ENCODE peak calls at places on chromosome 2, in eight cellular contexts. One of them, this sample, is unnamed.

GRCh38 chr2:157480182-157480961 is 36.5 kb upstream of the CYTIP start:
- DNase-seq in activated T-cell treated with anti-CD3 and anti-CD28 coated beads, Interleukin-2, amount 50 U/mL, for 72 hours: peak; percentile 79
- DNase-seq in heart left ventricle: peak; percentile 56
- DNase-seq in sciatic nerve: peak; percentile 60
- DNase-seq in endothelial cell: no peak
- DNase-seq in astrocyte of the spinal cord: no peak
- DNase-seq in NCI-H1092 treated with DMSO at 0.1 percent for 48 hours: no peak
- DNase-seq in left cardiac atrium: peak; percentile 83
- DNase-seq in this sample: no peak

GRCh38 chr2:23940976-23941605 is 828 bp downstream of the UBXN2A start:
- DNase-seq in heart left ventricle: no peak
- DNase-seq in left cardiac atrium: no peak
- DNase-seq in endothelial cell: no peak
- DNase-seq in sciatic nerve: no peak
- DNase-seq in astrocyte of the spinal cord: peak; percentile 36
- DNase-seq in NCI-H1092 treated with DMSO at 0.1 percent for 48 hours: peak; percentile 9
- DNase-seq in activated T-cell treated with anti-CD3 and anti-CD28 coated beads, Interleukin-2, amount 50 U/mL, for 72 hours: no peak
- DNase-seq in this sample: no peak

GRCh38 chr2:158618859-158619490 is 162.2 kb downstream of the PKP4 start:
- DNase-seq in endothelial cell: no peak
- DNase-seq in astrocyte of the spinal cord: peak; percentile 11
- DNase-seq in sciatic nerve: no peak
- DNase-seq in NCI-H1092 treated with DMSO at 0.1 percent for 48 hours: no peak
- DNase-seq in left cardiac atrium: no peak
- DNase-seq in activated T-cell treated with anti-CD3 and anti-CD28 coated beads, Interleukin-2, amount 50 U/mL, for 72 hours: no peak
- DNase-seq in heart left ventricle: no peak
- DNase-seq in this sample: no peak

GRCh38 chr2:88671786-88672427 is 19.6 kb upstream of the RPIA start:
- DNase-seq in sciatic nerve: no peak
- DNase-seq in NCI-H1092 treated with DMSO at 0.1 percent for 48 hours: peak; percentile 26
- DNase-seq in astrocyte of the spinal cord: peak; percentile 62
- DNase-seq in activated T-cell treated with anti-CD3 and anti-CD28 coated beads, Interleukin-2, amount 50 U/mL, for 72 hours: peak; percentile 7
- DNase-seq in endothelial cell: peak; percentile 11
- DNase-seq in left cardiac atrium: no peak
- DNase-seq in heart left ventricle: no peak
- DNase-seq in this sample: no peak

GRCh38 chr2:47002480-47003381 is 87.1 kb upstream of the MCFD2 start:
- DNase-seq in astrocyte of the spinal cord: peak; percentile 69
- DNase-seq in sciatic nerve: no peak
- DNase-seq in activated T-cell treated with anti-CD3 and anti-CD28 coated beads, Interleukin-2, amount 50 U/mL, for 72 hours: no peak
- DNase-seq in left cardiac atrium: peak; percentile 45
- DNase-seq in heart left ventricle: no peak
- DNase-seq in endothelial cell: no peak
- DNase-seq in NCI-H1092 treated with DMSO at 0.1 percent for 48 hours: peak; percentile 36
- DNase-seq in this sample: no peak

GRCh38 chr2:44544991-44545390 is 183.2 kb downstream of the CAMKMT start:
- DNase-seq in endothelial cell: no peak
- DNase-seq in heart left ventricle: no peak
- DNase-seq in NCI-H1092 treated with DMSO at 0.1 percent for 48 hours: peak; percentile 41
- DNase-seq in astrocyte of the spinal cord: peak; percentile 50
- DNase-seq in activated T-cell treated with anti-CD3 and anti-CD28 coated beads, Interleukin-2, amount 50 U/mL, for 72 hours: no peak
- DNase-seq in left cardiac atrium: no peak
- DNase-seq in sciatic nerve: no peak
- DNase-seq in this sample: no peak

GRCh38 chr2:37886745-37887144 is 38.3 kb upstream of the RMDN2 start:
- DNase-seq in activated T-cell treated with anti-CD3 and anti-CD28 coated beads, Interleukin-2, amount 50 U/mL, for 72 hours: no peak
- DNase-seq in endothelial cell: no peak
- DNase-seq in sciatic nerve: no peak
- DNase-seq in astrocyte of the spinal cord: peak; percentile 83
- DNase-seq in left cardiac atrium: no peak
- DNase-seq in NCI-H1092 treated with DMSO at 0.1 percent for 48 hours: no peak
- DNase-seq in heart left ventricle: no peak
- DNase-seq in this sample: no peak

GRCh38 chr2:108612514-108613183 is 78.4 kb downstream of the LIMS1 start:
- DNase-seq in astrocyte of the spinal cord: no peak
- DNase-seq in heart left ventricle: no peak
- DNase-seq in left cardiac atrium: no peak
- DNase-seq in endothelial cell: no peak
- DNase-seq in activated T-cell treated with anti-CD3 and anti-CD28 coated beads, Interleukin-2, amount 50 U/mL, for 72 hours: peak; percentile 81
- DNase-seq in NCI-H1092 treated with DMSO at 0.1 percent for 48 hours: no peak
- DNase-seq in sciatic nerve: no peak
- DNase-seq in this sample: no peak

GRCh38 chr2:28312307-28313278 is 80.1 kb upstream of the FOSL2 start:
- DNase-seq in sciatic nerve: no peak
- DNase-seq in NCI-H1092 treated with DMSO at 0.1 percent for 48 hours: no peak
- DNase-seq in left cardiac atrium: no peak
- DNase-seq in activated T-cell treated with anti-CD3 and anti-CD28 coated beads, Interleukin-2, amount 50 U/mL, for 72 hours: no peak
- DNase-seq in heart left ventricle: no peak
- DNase-seq in endothelial cell: no peak
- DNase-seq in astrocyte of the spinal cord: no peak
- DNase-seq in this sample: no peak

GRCh38 chr2:182542501-182543258 is 115.8 kb upstream of the PDE1A start:
- DNase-seq in activated T-cell treated with anti-CD3 and anti-CD28 coated beads, Interleukin-2, amount 50 U/mL, for 72 hours: no peak
- DNase-seq in sciatic nerve: no peak
- DNase-seq in NCI-H1092 treated with DMSO at 0.1 percent for 48 hours: no peak
- DNase-seq in heart left ventricle: no peak
- DNase-seq in left cardiac atrium: no peak
- DNase-seq in endothelial cell: no peak
- DNase-seq in astrocyte of the spinal cord: peak; percentile 46
- DNase-seq in this sample: no peak

GRCh38 chr2:20592106-20593071 is 58.5 kb downstream of the HS1BP3 start:
- DNase-seq in endothelial cell: no peak
- DNase-seq in activated T-cell treated with anti-CD3 and anti-CD28 coated beads, Interleukin-2, amount 50 U/mL, for 72 hours: no peak
- DNase-seq in heart left ventricle: no peak
- DNase-seq in NCI-H1092 treated with DMSO at 0.1 percent for 48 hours: no peak
- DNase-seq in left cardiac atrium: peak; percentile 18
- DNase-seq in astrocyte of the spinal cord: no peak
- DNase-seq in sciatic nerve: peak; percentile 50
- DNase-seq in this sample: peak; percentile 63

GRCh38 chr2:240250150-240250984 is 109.9 kb upstream of the OTOS start:
- DNase-seq in heart left ventricle: no peak
- DNase-seq in endothelial cell: no peak
- DNase-seq in NCI-H1092 treated with DMSO at 0.1 percent for 48 hours: no peak
- DNase-seq in sciatic nerve: peak; percentile 63
- DNase-seq in activated T-cell treated with anti-CD3 and anti-CD28 coated beads, Interleukin-2, amount 50 U/mL, for 72 hours: no peak
- DNase-seq in astrocyte of the spinal cord: no peak
- DNase-seq in left cardiac atrium: no peak
- DNase-seq in this sample: no peak

GRCh38 chr2:128624425-128624795 is 305.7 kb upstream of the HS6ST1 start:
- DNase-seq in sciatic nerve: no peak
- DNase-seq in endothelial cell: no peak
- DNase-seq in NCI-H1092 treated with DMSO at 0.1 percent for 48 hours: no peak
- DNase-seq in astrocyte of the spinal cord: no peak
- DNase-seq in left cardiac atrium: no peak
- DNase-seq in heart left ventricle: no peak
- DNase-seq in activated T-cell treated with anti-CD3 and anti-CD28 coated beads, Interleukin-2, amount 50 U/mL, for 72 hours: peak; percentile 20
- DNase-seq in this sample: no peak

GRCh38 chr2:5123597-5124196 is 568.5 kb upstream of the SOX11 start:
- DNase-seq in heart left ventricle: no peak
- DNase-seq in left cardiac atrium: no peak
- DNase-seq in activated T-cell treated with anti-CD3 and anti-CD28 coated beads, Interleukin-2, amount 50 U/mL, for 72 hours: no peak
- DNase-seq in sciatic nerve: no peak
- DNase-seq in NCI-H1092 treated with DMSO at 0.1 percent for 48 hours: no peak
- DNase-seq in astrocyte of the spinal cord: no peak
- DNase-seq in endothelial cell: no peak
- DNase-seq in this sample: no peak

GRCh38 chr2:157782057-157782845 is 93.9 kb downstream of the ACVR1 start:
- DNase-seq in activated T-cell treated with anti-CD3 and anti-CD28 coated beads, Interleukin-2, amount 50 U/mL, for 72 hours: no peak
- DNase-seq in left cardiac atrium: no peak
- DNase-seq in NCI-H1092 treated with DMSO at 0.1 percent for 48 hours: no peak
- DNase-seq in endothelial cell: no peak
- DNase-seq in sciatic nerve: no peak
- DNase-seq in astrocyte of the spinal cord: no peak
- DNase-seq in heart left ventricle: no peak
- DNase-seq in this sample: no peak

GRCh38 chr2:97951155-97951670 is 44.5 kb downstream of the TMEM131 start:
- DNase-seq in left cardiac atrium: no peak
- DNase-seq in NCI-H1092 treated with DMSO at 0.1 percent for 48 hours: no peak
- DNase-seq in endothelial cell: no peak
- DNase-seq in sciatic nerve: no peak
- DNase-seq in heart left ventricle: no peak
- DNase-seq in astrocyte of the spinal cord: peak; percentile 23
- DNase-seq in activated T-cell treated with anti-CD3 and anti-CD28 coated beads, Interleukin-2, amount 50 U/mL, for 72 hours: peak; percentile 44
- DNase-seq in this sample: no peak

GRCh38 chr2:27903649-27904544 is 13.4 kb downstream of the BABAM2 start:
- DNase-seq in left cardiac atrium: no peak
- DNase-seq in endothelial cell: no peak
- DNase-seq in NCI-H1092 treated with DMSO at 0.1 percent for 48 hours: no peak
- DNase-seq in activated T-cell treated with anti-CD3 and anti-CD28 coated beads, Interleukin-2, amount 50 U/mL, for 72 hours: peak; percentile 21
- DNase-seq in astrocyte of the spinal cord: peak; percentile 57
- DNase-seq in sciatic nerve: no peak
- DNase-seq in heart left ventricle: no peak
- DNase-seq in this sample: no peak

GRCh38 chr2:218626369-218626768 is 18.7 kb downstream of the PLCD4 start:
- DNase-seq in activated T-cell treated with anti-CD3 and anti-CD28 coated beads, Interleukin-2, amount 50 U/mL, for 72 hours: no peak
- DNase-seq in astrocyte of the spinal cord: no peak
- DNase-seq in sciatic nerve: no peak
- DNase-seq in endothelial cell: no peak
- DNase-seq in heart left ventricle: no peak
- DNase-seq in left cardiac atrium: no peak
- DNase-seq in NCI-H1092 treated with DMSO at 0.1 percent for 48 hours: no peak
- DNase-seq in this sample: no peak

GRCh38 chr2:221553333-221553732 is 18.8 kb downstream of the EPHA4 start:
- DNase-seq in sciatic nerve: no peak
- DNase-seq in astrocyte of the spinal cord: no peak
- DNase-seq in activated T-cell treated with anti-CD3 and anti-CD28 coated beads, Interleukin-2, amount 50 U/mL, for 72 hours: no peak
- DNase-seq in left cardiac atrium: no peak
- DNase-seq in NCI-H1092 treated with DMSO at 0.1 percent for 48 hours: peak; percentile 69
- DNase-seq in heart left ventricle: no peak
- DNase-seq in endothelial cell: no peak
- DNase-seq in this sample: no peak

GRCh38 chr2:1656326-1656960 is 87.9 kb downstream of the PXDN start:
- DNase-seq in left cardiac atrium: peak; percentile 13
- DNase-seq in astrocyte of the spinal cord: no peak
- DNase-seq in activated T-cell treated with anti-CD3 and anti-CD28 coated beads, Interleukin-2, amount 50 U/mL, for 72 hours: no peak
- DNase-seq in endothelial cell: no peak
- DNase-seq in NCI-H1092 treated with DMSO at 0.1 percent for 48 hours: no peak
- DNase-seq in sciatic nerve: peak; percentile 56
- DNase-seq in heart left ventricle: no peak
- DNase-seq in this sample: peak; percentile 64

GRCh38 chr2:153287109-153287801 is 191.3 kb downstream of the RPRM start:
- DNase-seq in left cardiac atrium: no peak
- DNase-seq in activated T-cell treated with anti-CD3 and anti-CD28 coated beads, Interleukin-2, amount 50 U/mL, for 72 hours: peak; percentile 4
- DNase-seq in endothelial cell: peak; percentile 18
- DNase-seq in sciatic nerve: no peak
- DNase-seq in heart left ventricle: no peak
- DNase-seq in NCI-H1092 treated with DMSO at 0.1 percent for 48 hours: no peak
- DNase-seq in astrocyte of the spinal cord: no peak
- DNase-seq in this sample: no peak

GRCh38 chr2:130336877-130337734 is 5.6 kb upstream of the IMP4 start:
- DNase-seq in sciatic nerve: peak; percentile 85
- DNase-seq in activated T-cell treated with anti-CD3 and anti-CD28 coated beads, Interleukin-2, amount 50 U/mL, for 72 hours: peak; percentile 51
- DNase-seq in left cardiac atrium: peak; percentile 76
- DNase-seq in astrocyte of the spinal cord: peak; percentile 84
- DNase-seq in NCI-H1092 treated with DMSO at 0.1 percent for 48 hours: peak; percentile 83
- DNase-seq in heart left ventricle: peak; percentile 80
- DNase-seq in endothelial cell: peak; percentile 86
- DNase-seq in this sample: peak; percentile 84

GRCh38 chr2:61193670-61194561 is 31.9 kb downstream of the C2orf74 start:
- DNase-seq in sciatic nerve: no peak
- DNase-seq in heart left ventricle: no peak
- DNase-seq in activated T-cell treated with anti-CD3 and anti-CD28 coated beads, Interleukin-2, amount 50 U/mL, for 72 hours: no peak
- DNase-seq in astrocyte of the spinal cord: no peak
- DNase-seq in endothelial cell: no peak
- DNase-seq in NCI-H1092 treated with DMSO at 0.1 percent for 48 hours: no peak
- DNase-seq in left cardiac atrium: no peak
- DNase-seq in this sample: no peak

GRCh38 chr2:71784734-71785549 is 331.6 kb downstream of the DYSF start:
- DNase-seq in endothelial cell: no peak
- DNase-seq in left cardiac atrium: no peak
- DNase-seq in heart left ventricle: no peak
- DNase-seq in astrocyte of the spinal cord: no peak
- DNase-seq in NCI-H1092 treated with DMSO at 0.1 percent for 48 hours: no peak
- DNase-seq in activated T-cell treated with anti-CD3 and anti-CD28 coated beads, Interleukin-2, amount 50 U/mL, for 72 hours: no peak
- DNase-seq in sciatic nerve: no peak
- DNase-seq in this sample: no peak

GRCh38 chr2:231633259-231633976 is 40.8 kb downstream of the TEX44 start:
- DNase-seq in activated T-cell treated with anti-CD3 and anti-CD28 coated beads, Interleukin-2, amount 50 U/mL, for 72 hours: no peak
- DNase-seq in NCI-H1092 treated with DMSO at 0.1 percent for 48 hours: no peak
- DNase-seq in endothelial cell: no peak
- DNase-seq in sciatic nerve: no peak
- DNase-seq in left cardiac atrium: no peak
- DNase-seq in astrocyte of the spinal cord: no peak
- DNase-seq in heart left ventricle: no peak
- DNase-seq in this sample: no peak

GRCh38 chr2:10149684-10150083 is 27.1 kb downstream of the RRM2 start:
- DNase-seq in heart left ventricle: no peak
- DNase-seq in sciatic nerve: no peak
- DNase-seq in NCI-H1092 treated with DMSO at 0.1 percent for 48 hours: no peak
- DNase-seq in endothelial cell: no peak
- DNase-seq in astrocyte of the spinal cord: no peak
- DNase-seq in activated T-cell treated with anti-CD3 and anti-CD28 coated beads, Interleukin-2, amount 50 U/mL, for 72 hours: no peak
- DNase-seq in left cardiac atrium: peak; percentile 11
- DNase-seq in this sample: peak; percentile 24